ENCODE peak calls at places on chromosomes 6 and 20, in seven cellular contexts. M is mammary epithelial cell, N is neural progenitor cell, G is GM23338, D is GM23248, J is HCT116, Q is PC-9. E is an unnamed sample. For H3K27me3 and H4K20me1, the result is how much of the 10 kb centered on the place peaks cover.

GRCh38 chr6:71197267-71197666 is 91.3 kb upstream of the OGFRL1 start:
- DNase-seq in M (peak), G (peak), N (no peak), Q (no peak), D (peak), J (no peak), E (peak)

GRCh38 chr20:45985573-45985972 is 13.6 kb upstream of the ZNF335 start:
- DNase-seq in J (no peak), M (no peak), G (peak), N (no peak), D (peak), Q (no peak), E (no peak)

GRCh38 chr20:44720994-44721784 is 6.0 kb downstream of the CCN5 start:
- DNase-seq in N (no peak), D (peak), G (no peak), M (peak), J (peak), Q (peak), E (peak)

GRCh38 chr20:17617868-17618672 is 48.2 kb downstream of the DSTN start:
- DNase-seq in N (no peak), D (no peak), J (no peak), Q (no peak), G (no peak), M (no peak), E (no peak)

GRCh38 chr20:34705383-34706021 is 1.4 kb downstream of the TP53INP2 start:
- DNase-seq in J (no peak), M (peak), Q (peak), D (peak), N (no peak), G (peak), E (no peak)

GRCh38 chr6:18586133-18586532 is 199.0 kb downstream of the RNF144B start:
- DNase-seq in G (no peak), Q (no peak), D (no peak), N (no peak), M (no peak), J (no peak), E (no peak)

GRCh38 chr6:140134224-140134623 is 759.8 kb upstream of the CITED2 start:
- DNase-seq in M (no peak), D (peak), J (no peak), G (no peak), N (no peak), Q (peak), E (no peak)

GRCh38 chr6:21883929-21884328 is 290.4 kb downstream of the SOX4 start:
- DNase-seq in J (no peak), M (no peak), Q (no peak), D (no peak), N (no peak), G (no peak), E (no peak)

GRCh38 chr20:50723672-50724071 is 7.7 kb upstream of the PARD6B start:
- DNase-seq in D (no peak), N (no peak), G (no peak), J (no peak), Q (no peak), M (no peak), E (no peak)

GRCh38 chr6:109349419-109349987 is 32.8 kb downstream of the CD164 start:
- DNase-seq in G (no peak), D (peak), Q (peak), N (no peak), J (no peak), M (peak), E (peak)

GRCh38 chr6:36491378-36491965 is 48.7 kb downstream of the KCTD20 start:
- DNase-seq in G (peak), N (no peak), J (no peak), Q (peak), D (peak), M (no peak), E (no peak)

GRCh38 chr6:14634072-14634471 is 516.5 kb downstream of the CD83 start:
- DNase-seq in G (no peak), D (no peak), N (no peak), M (no peak), J (no peak), Q (no peak), E (no peak)

GRCh38 chr6:83590413-83590812 is 78.1 kb downstream of the PRSS35 start:
- DNase-seq in J (no peak), G (no peak), N (no peak), M (no peak), Q (no peak), D (peak), E (peak)

GRCh38 chr20:39108746-39109145 is 146.6 kb downstream of the DHX35 start:
- DNase-seq in M (peak), D (peak), G (no peak), J (no peak), N (no peak), Q (peak), E (no peak)

GRCh38 chr20:47126709-47127108 is 229.8 kb downstream of the ZMYND8 start:
- DNase-seq in Q (no peak), D (peak), G (no peak), N (no peak), M (peak), J (no peak), E (peak)

GRCh38 chr20:57131077-57131476 is 135.4 kb downstream of the BMP7 start:
- DNase-seq in Q (no peak), D (no peak), M (no peak), N (no peak), G (no peak), J (no peak), E (no peak)

GRCh38 chr6:2127484-2127911 is 117.9 kb downstream of the GMDS start:
- DNase-seq in M (no peak), J (no peak), D (no peak), Q (no peak), G (no peak), N (no peak), E (no peak)

GRCh38 chr6:9511157-9511556 is 903.7 kb downstream of the TFAP2A start:
- DNase-seq in G (no peak), N (no peak), Q (peak), M (no peak), J (no peak), D (no peak), E (no peak)

GRCh38 chr20:49170714-49171113 is 17.4 kb downstream of the STAU1 start:
- DNase-seq in J (no peak), Q (no peak), D (no peak), M (no peak), N (no peak), G (no peak), E (no peak)

GRCh38 chr6:3001773-3002293 is 2.1 kb downstream of the NQO2 start:
- DNase-seq in D (peak), Q (peak), N (peak), J (peak), M (peak), G (peak), E (peak)

GRCh38 chr6:42774201-42774600 is 7.7 kb upstream of the BICRAL start:
- DNase-seq in D (no peak), Q (no peak), N (no peak), G (no peak), M (no peak), J (no peak), E (no peak)

GRCh38 chr6:21949211-21949801 is 347.5 kb downstream of the PRL start:
- DNase-seq in J (no peak), M (no peak), Q (no peak), N (no peak), G (no peak), D (no peak), E (no peak)

GRCh38 chr6:2476376-2476775 is 231.0 kb upstream of the GMDS start:
- DNase-seq in N (no peak), M (peak), G (no peak), J (peak), Q (peak), D (peak), E (peak)

GRCh38 chr6:115514656-115515055 is 546.0 kb downstream of the FRK start:
- DNase-seq in M (no peak), J (no peak), Q (no peak), D (peak), G (no peak), N (no peak), E (peak)

GRCh38 chr6:139368661-139369060 is 5.8 kb downstream of the CITED2 start:
- DNase-seq in Q (no peak), G (peak), N (peak), D (no peak), J (no peak), M (no peak), E (no peak)

GRCh38 chr6:33207569-33208088 is 671 bp upstream of the RING1 start:
- DNase-seq in Q (no peak), J (no peak), D (peak), G (peak), M (peak), N (peak), E (peak)

GRCh38 chr6:28336284-28337024 is 506 bp upstream of the ZSCAN31 start:
- DNase-seq in G (no peak), Q (no peak), M (no peak), J (no peak), D (no peak), N (peak), E (peak)

GRCh38 chr6:148239777-148240462 is 102.7 kb upstream of the SASH1 start:
- DNase-seq in Q (no peak), G (no peak), J (no peak), N (no peak), D (peak), M (no peak), E (no peak)

GRCh38 chr20:38804682-38805501 is 605 bp upstream of the PPP1R16B start:
- DNase-seq in D (no peak), J (no peak), N (peak), G (peak), Q (no peak), M (no peak), E (no peak)

GRCh38 chr20:38275815-38276550 is 15.4 kb upstream of the KIAA1755 start:
- DNase-seq in M (peak), N (no peak), G (no peak), Q (peak), J (no peak), D (peak), E (peak)

GRCh38 chr20:20568604-20569205 is 143.7 kb downstream of the RALGAPA2 start:
- DNase-seq in M (no peak), D (peak), Q (peak), N (peak), J (no peak), G (peak), E (peak)

GRCh38 chr6:125668071-125668470 is 81.4 kb upstream of the HEY2 start:
- DNase-seq in D (no peak), Q (peak), N (no peak), J (no peak), G (no peak), M (no peak), E (no peak)

GRCh38 chr6:68778356-68779020 is 143.4 kb downstream of the ADGRB3 start:
- DNase-seq in J (no peak), N (peak), D (peak), M (no peak), G (peak), Q (no peak), E (peak)

GRCh38 chr6:14059791-14060436 is 57.7 kb upstream of the CD83 start:
- DNase-seq in D (no peak), M (peak), N (no peak), G (no peak), J (no peak), Q (peak), E (peak)

GRCh38 chr20:62337558-62338293 is 29.4 kb downstream of the LAMA5 start:
- DNase-seq in Q (no peak), M (no peak), G (no peak), D (no peak), N (no peak), J (no peak), E (no peak)

GRCh38 chr6:94254689-94255088 is 835.3 kb upstream of the EPHA7 start:
- DNase-seq in M (no peak), N (peak), Q (no peak), G (peak), D (no peak), J (no peak), E (no peak)

GRCh38 chr6:104642871-104643270 is 216.8 kb downstream of the HACE1 start:
- DNase-seq in M (no peak), Q (no peak), J (no peak), N (no peak), D (no peak), G (no peak), E (no peak)

DNA sequence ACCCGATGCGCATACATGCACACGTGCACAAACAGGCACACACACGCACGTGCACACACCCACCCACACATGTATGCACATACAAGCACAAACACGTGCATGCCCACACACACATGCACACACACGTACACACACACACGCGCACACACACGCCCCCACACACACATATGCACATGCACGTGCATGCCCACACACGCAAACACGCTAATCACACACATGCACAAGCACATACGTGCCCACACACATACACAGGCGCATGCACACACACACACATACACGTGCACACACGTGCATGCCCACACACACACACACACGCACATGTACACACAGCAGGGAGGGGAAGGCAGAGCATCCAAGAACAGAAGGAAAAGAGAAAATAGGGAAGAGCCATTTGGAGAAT is 26.8 kb upstream of the CHRNA4 start:
- DNase-seq in G (no peak), M (no peak), D (no peak), J (no peak), Q (no peak), N (no peak), E (no peak)
- H3K27me3 ChIP-seq in G (under half), M (under half), D (under half), J (under half), Q (half or more), N (under half), E (under half)

DNA sequence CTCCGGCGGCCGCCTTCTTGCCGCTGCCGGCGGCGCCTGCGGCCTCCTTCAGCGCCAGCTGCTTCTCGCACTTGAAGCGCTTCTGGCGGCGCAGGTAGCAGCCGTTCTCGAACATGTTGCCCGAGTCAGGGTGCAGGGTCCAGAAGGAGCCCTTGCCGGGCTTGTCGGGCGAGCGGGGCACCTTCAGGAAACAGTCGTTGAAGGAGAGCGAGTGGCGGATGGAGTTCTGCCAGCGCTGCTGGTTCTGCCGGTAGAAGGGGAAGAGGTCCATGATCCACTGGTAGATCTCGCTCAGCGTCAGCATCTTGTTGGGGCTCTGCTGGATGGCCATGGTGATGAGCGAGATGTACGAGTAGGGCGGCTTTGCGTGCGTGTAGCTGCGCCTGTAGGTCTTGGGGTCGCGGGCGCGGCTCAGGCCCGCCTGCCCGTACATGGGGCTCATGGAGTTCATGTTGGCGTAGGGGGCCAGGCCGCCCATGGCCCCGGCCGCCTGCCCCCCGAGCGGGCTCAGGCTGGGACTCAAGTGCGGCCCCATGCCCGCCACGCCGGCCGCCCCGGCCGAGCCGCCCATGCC is 1.9 kb downstream of the FOXA2 start:
- DNase-seq in N (peak), Q (no peak), M (no peak), J (no peak), G (peak), D (no peak), E (no peak)
- TF ChIP-seq EZH2 in N (peak), Q (no peak), M (peak), J (no peak), G (peak), D (peak), E (no peak)

DNA sequence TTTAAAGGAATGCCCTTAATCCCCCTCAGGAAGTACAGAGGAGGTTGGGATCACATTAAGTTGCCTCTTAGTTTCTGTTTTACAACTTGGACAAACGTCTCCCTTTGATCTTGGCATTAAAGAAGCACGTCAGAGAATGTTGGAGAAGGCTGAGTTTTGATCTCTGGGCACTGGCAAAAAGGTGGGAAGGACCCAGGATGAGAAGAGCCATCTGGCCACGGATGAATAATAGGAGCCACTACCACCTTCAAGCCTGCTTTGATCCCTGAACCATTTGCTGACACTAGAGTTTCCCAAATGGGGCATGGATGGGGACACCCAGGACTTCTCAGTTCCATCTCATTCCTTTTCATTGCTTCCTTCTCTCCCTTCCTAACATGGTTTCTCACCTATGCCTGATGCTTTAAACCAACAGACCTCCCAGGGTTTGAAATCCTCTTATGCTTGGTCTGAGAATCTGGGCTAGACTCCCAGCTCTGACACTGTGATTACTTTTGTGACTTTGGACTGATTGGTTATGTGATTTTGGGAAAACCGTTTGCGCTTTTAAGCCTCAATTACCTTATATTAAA is 5.8 kb downstream of the TM9SF4 start:
- DNase-seq in J (no peak), Q (no peak), M (no peak), N (no peak), D (no peak), G (no peak), E (no peak)
- H4K20me1 ChIP-seq in J (under half), Q (under half), M (under half), N (under half), D (under half), G (half or more), E (under half)

GRCh38 chr20:2694519-2694918 is 1.9 kb downstream of the EBF4 start:
- DNase-seq in Q (no peak), J (no peak), N (peak), G (no peak), M (no peak), D (no peak), E (no peak)
- H3K27me3 ChIP-seq in Q (half or more), J (under half), N (half or more), G (half or more), M (under half), D (under half), E (under half)